ENCODE peak calls at places on chromosomes 2 and 18, in eight cellular contexts. Y is transverse colon, J is Peyer's patch, O is prostate gland, H is esophagus squamous epithelium, S is adrenal gland, L is right lobe of liver, C is tibial nerve. E is an unnamed sample. For H3K4me1 and H3K27me3, the result is how much of the 10 kb centered on the place peaks cover.

GRCh38 chr18:31648966-31649429 is 35.4 kb downstream of the B4GALT6 start:
- DNase-seq in Y (no peak), J (peak), O (no peak), H (no peak), S (peak), L (no peak), C (no peak), E (no peak)

GRCh38 chr2:174039551-174040416 is 74.6 kb upstream of the SP3 start:
- DNase-seq in Y (peak), J (peak), O (peak), H (peak), S (peak), L (peak), C (peak), E (peak)

GRCh38 chr2:236568068-236568921 is 1.3 kb upstream of the ACKR3 start:
- DNase-seq in Y (peak), J (peak), O (no peak), H (no peak), S (peak), L (no peak), C (no peak), E (peak)

GRCh38 chr2:226963528-226963927 is 127.7 kb downstream of the RHBDD1 start:
- DNase-seq in Y (no peak), J (no peak), O (no peak), H (no peak), S (no peak), L (no peak), C (no peak), E (no peak)

GRCh38 chr2:236702693-236703092 is 133.1 kb downstream of the ACKR3 start:
- DNase-seq in Y (no peak), J (no peak), O (no peak), H (no peak), S (no peak), L (no peak), C (no peak), E (no peak)

GRCh38 chr2:156901373-156902031 is 356.0 kb upstream of the GALNT5 start:
- DNase-seq in Y (no peak), J (no peak), O (no peak), H (no peak), S (no peak), L (no peak), C (no peak), E (no peak)

GRCh38 chr2:53740170-53740569 is 27.4 kb upstream of the CHAC2 start:
- DNase-seq in Y (no peak), J (no peak), O (no peak), H (no peak), S (no peak), L (no peak), C (no peak), E (no peak)

GRCh38 chr2:128625966-128626757 is 307.5 kb upstream of the HS6ST1 start:
- DNase-seq in Y (no peak), J (no peak), O (no peak), H (no peak), S (no peak), L (peak), C (no peak), E (no peak)

GRCh38 chr18:72427721-72428120 is 116.4 kb downstream of the CBLN2 start:
- DNase-seq in Y (no peak), J (no peak), O (no peak), H (no peak), S (no peak), L (no peak), C (no peak), E (no peak)

GRCh38 chr2:118013221-118013723 is 598 bp downstream of the CCDC93 start:
- DNase-seq in Y (peak), J (peak), O (peak), H (no peak), S (peak), L (peak), C (no peak), E (peak)

GRCh38 chr18:48036641-48037421 is 106.4 kb upstream of the SMAD2 start:
- DNase-seq in Y (no peak), J (peak), O (no peak), H (no peak), S (peak), L (no peak), C (no peak), E (no peak)

GRCh38 chr2:222796413-222797103 is 64.3 kb upstream of the ACSL3 start:
- DNase-seq in Y (no peak), J (no peak), O (peak), H (no peak), S (no peak), L (peak), C (no peak), E (no peak)

GRCh38 chr2:63662028-63662804 is 73.5 kb downstream of the MDH1 start:
- DNase-seq in Y (no peak), J (no peak), O (no peak), H (no peak), S (no peak), L (no peak), C (no peak), E (no peak)

GRCh38 chr2:67641302-67641701 is 244.2 kb downstream of the ETAA1 start:
- DNase-seq in Y (no peak), J (no peak), O (no peak), H (no peak), S (no peak), L (no peak), C (no peak), E (no peak)

GRCh38 chr2:230807686-230808085 is 57.1 kb upstream of the ITM2C start:
- DNase-seq in Y (no peak), J (no peak), O (no peak), H (no peak), S (no peak), L (no peak), C (no peak), E (no peak)

GRCh38 chr2:136067465-136067864 is 50.5 kb downstream of the CXCR4 start:
- DNase-seq in Y (no peak), J (no peak), O (no peak), H (no peak), S (no peak), L (no peak), C (no peak), E (no peak)

GRCh38 chr2:133371286-133371685 is 197.0 kb downstream of the NCKAP5 start:
- DNase-seq in Y (no peak), J (no peak), O (no peak), H (no peak), S (no peak), L (no peak), C (no peak), E (no peak)

GRCh38 chr18:68725341-68725740 is 10.4 kb upstream of the TMX3 start:
- DNase-seq in Y (no peak), J (no peak), O (no peak), H (no peak), S (no peak), L (no peak), C (no peak), E (no peak)

GRCh38 chr2:180061085-180061484 is 54.0 kb upstream of the CWC22 start:
- DNase-seq in Y (no peak), J (no peak), O (no peak), H (no peak), S (no peak), L (no peak), C (no peak), E (no peak)

GRCh38 chr18:32576296-32576916 is 105.7 kb upstream of the GAREM1 start:
- DNase-seq in Y (no peak), J (no peak), O (no peak), H (no peak), S (peak), L (no peak), C (no peak), E (no peak)

GRCh38 chr2:48532824-48533223 is 2.9 kb downstream of the STON1 start:
- DNase-seq in Y (no peak), J (no peak), O (no peak), H (no peak), S (no peak), L (no peak), C (no peak), E (no peak)

GRCh38 chr2:10471956-10472355 is 23.8 kb upstream of the ODC1 start:
- DNase-seq in Y (no peak), J (peak), O (no peak), H (no peak), S (no peak), L (no peak), C (no peak), E (no peak)

GRCh38 chr2:15939556-15939853 is 845 bp upstream of the MYCN start:
- DNase-seq in Y (peak), J (peak), O (peak), H (no peak), S (peak), L (peak), C (no peak), E (peak)

GRCh38 chr2:188788621-188789020 is 185.6 kb upstream of the COL3A1 start:
- DNase-seq in Y (peak), J (peak), O (peak), H (no peak), S (peak), L (no peak), C (peak), E (peak)

GRCh38 chr2:98385050-98385699 is 38.9 kb downstream of the CNGA3 start:
- DNase-seq in Y (peak), J (peak), O (peak), H (no peak), S (peak), L (peak), C (peak), E (peak)

GRCh38 chr2:9558948-9559381 is 3.3 kb upstream of the ADAM17 start:
- DNase-seq in Y (no peak), J (no peak), O (no peak), H (no peak), S (no peak), L (no peak), C (no peak), E (no peak)

GRCh38 chr18:36706313-36706881 is 122.4 kb downstream of the TPGS2 start:
- DNase-seq in Y (no peak), J (no peak), O (no peak), H (no peak), S (no peak), L (no peak), C (no peak), E (no peak)

GRCh38 chr2:121778736-121779487 is 23.5 kb downstream of the TSN start:
- DNase-seq in Y (no peak), J (no peak), O (no peak), H (no peak), S (no peak), L (no peak), C (no peak), E (no peak)

GRCh38 chr2:232249096-232249495 is 129.5 kb upstream of the ALPP start:
- DNase-seq in Y (no peak), J (no peak), O (no peak), H (no peak), S (no peak), L (no peak), C (no peak), E (no peak)

GRCh38 chr2:212926948-212927347 is 224.5 kb downstream of the IKZF2 start:
- DNase-seq in Y (no peak), J (no peak), O (no peak), H (no peak), S (no peak), L (no peak), C (peak), E (peak)

GRCh38 chr2:205387350-205388045 is 294.8 kb upstream of the NRP2 start:
- DNase-seq in Y (no peak), J (no peak), O (no peak), H (no peak), S (no peak), L (no peak), C (no peak), E (no peak)

GRCh38 chr18:48806551-48807261 is 144.1 kb downstream of the SMAD7 start:
- DNase-seq in Y (peak), J (peak), O (no peak), H (no peak), S (peak), L (peak), C (no peak), E (no peak)

GRCh38 chr2:150142561-150142960 is 344.9 kb downstream of the RND3 start:
- DNase-seq in Y (no peak), J (no peak), O (no peak), H (no peak), S (no peak), L (no peak), C (no peak), E (no peak)

GRCh38 chr18:44938396-44939036 is 257.8 kb downstream of the SETBP1 start:
- DNase-seq in Y (peak), J (peak), O (peak), H (no peak), S (no peak), L (no peak), C (no peak), E (no peak)

GRCh38 chr18:77461062-77461693 is 211.5 kb downstream of the GALR1 start:
- DNase-seq in Y (no peak), J (no peak), O (no peak), H (no peak), S (no peak), L (no peak), C (no peak), E (peak)

GRCh38 chr2:18521084-18521483 is 39.4 kb downstream of the RDH14 start:
- DNase-seq in Y (no peak), J (no peak), O (no peak), H (no peak), S (no peak), L (no peak), C (no peak), E (no peak)
- H3K4me1 ChIP-seq in Y (under half), J (under half), O (under half), H (under half), S (under half), L (under half), C (under half), E (under half)

GRCh38 chr18:6412933-6413472 is 1.7 kb downstream of the L3MBTL4 start:
- DNase-seq in Y (no peak), J (no peak), O (no peak), H (no peak), S (no peak), L (no peak), C (no peak), E (no peak)

GRCh38 chr18:6413554-6414117 is 1.1 kb downstream of the L3MBTL4 start:
- DNase-seq in Y (no peak), J (peak), O (no peak), H (no peak), S (peak), L (no peak), C (no peak), E (no peak)

GRCh38 chr18:6414118-6414722 is 491 bp downstream of the L3MBTL4 start:
- DNase-seq in Y (peak), J (peak), O (peak), H (no peak), S (peak), L (peak), C (peak), E (peak)

GRCh38 chr18:6411367-6411766 is 3.3 kb downstream of the L3MBTL4 start:
- DNase-seq in Y (no peak), J (no peak), O (no peak), H (no peak), S (no peak), L (no peak), C (no peak), E (no peak)

GRCh38 chr18:6414723-6415362 is at the start of gene L3MBTL4:
- DNase-seq in Y (peak), J (peak), O (peak), H (no peak), S (peak), L (peak), C (no peak), E (peak)
- TF ChIP-seq POLR2A in Y (no peak), J (no peak), O (peak), H (no peak), S (no peak), L (peak), C (no peak), E (no peak)

DNA sequence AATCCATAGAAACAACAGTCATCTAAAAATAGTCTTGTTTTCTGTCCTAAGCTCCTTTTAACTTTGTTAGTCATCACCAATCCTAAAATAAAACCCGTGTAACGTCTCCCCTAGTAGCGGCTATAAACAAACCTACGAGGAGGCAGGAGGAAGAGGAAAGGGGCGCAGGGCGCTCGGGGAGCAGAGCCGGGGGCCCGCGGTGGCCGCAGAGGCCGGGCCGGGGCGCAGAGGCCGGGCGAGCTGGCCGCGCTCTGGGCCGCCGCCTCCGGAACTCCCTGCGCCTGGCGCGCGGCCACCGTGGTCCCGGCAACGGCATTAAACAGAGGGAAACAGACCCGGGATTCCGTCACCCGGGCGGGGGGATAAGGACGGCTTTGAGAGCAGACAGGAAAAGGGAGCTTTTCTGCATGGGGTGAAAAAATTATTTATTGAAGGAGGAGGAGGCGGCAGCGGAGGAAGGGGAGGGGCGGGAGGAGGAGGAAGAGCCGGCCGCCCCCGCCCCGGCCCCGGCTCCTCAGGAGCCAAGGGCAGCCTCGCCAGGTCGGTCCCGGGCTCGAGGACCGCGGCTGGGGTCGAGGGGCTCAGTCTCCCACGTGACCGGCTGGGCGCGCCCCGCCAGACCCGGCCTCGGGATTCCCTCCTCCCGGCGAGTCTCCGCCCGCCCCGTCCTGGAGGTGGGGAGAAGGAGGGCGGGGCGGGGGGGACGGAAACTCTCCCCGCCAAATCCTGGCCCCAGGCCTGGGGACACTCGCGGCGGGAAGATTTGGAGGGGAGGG is 1.9 kb upstream of the NFATC1 start:
- DNase-seq in Y (peak), J (peak), O (peak), H (no peak), S (peak), L (peak), C (peak), E (peak)
- H3K27me3 ChIP-seq in Y (half or more), J (under half), O (under half), H (under half), S (under half), L (under half), C (under half), E (under half)

GRCh38 chr18:74334242-74334893 is 18.7 kb downstream of the C18orf63 start:
- DNase-seq in Y (no peak), J (no peak), O (no peak), H (no peak), S (no peak), L (no peak), C (no peak), E (no peak)
- H3K4me1 ChIP-seq in Y (under half), J (under half), O (under half), H (under half), S (under half), L (under half), C (under half), E (under half)

GRCh38 chr2:238170386-238171071 is 11.8 kb downstream of the ERFE start:
- DNase-seq in Y (no peak), J (no peak), O (peak), H (no peak), S (no peak), L (no peak), C (no peak), E (no peak)

GRCh38 chr2:238167761-238168160 is 9.0 kb downstream of the ERFE start:
- DNase-seq in Y (no peak), J (no peak), O (no peak), H (no peak), S (no peak), L (no peak), C (no peak), E (peak)

GRCh38 chr2:238168196-238168815 is 9.5 kb downstream of the ERFE start:
- DNase-seq in Y (no peak), J (peak), O (no peak), H (no peak), S (no peak), L (no peak), C (no peak), E (no peak)

GRCh38 chr2:238169708-238170251 is 11.0 kb downstream of the ERFE start:
- DNase-seq in Y (no peak), J (no peak), O (no peak), H (no peak), S (no peak), L (peak), C (no peak), E (no peak)

GRCh38 chr2:238169021-238169707 is 10.4 kb downstream of the ERFE start:
- DNase-seq in Y (no peak), J (peak), O (no peak), H (no peak), S (peak), L (no peak), C (peak), E (no peak)
- TF ChIP-seq POLR2A in Y (no peak), J (no peak), O (no peak), H (no peak), S (no peak), L (no peak), C (no peak), E (no peak)

GRCh38 chr18:8381801-8382459 is 227.3 kb upstream of the RAB12 start:
- DNase-seq in Y (no peak), J (no peak), O (no peak), H (no peak), S (no peak), L (no peak), C (no peak), E (no peak)

GRCh38 chr18:8385400-8385799 is 223.8 kb upstream of the RAB12 start:
- DNase-seq in Y (no peak), J (no peak), O (no peak), H (no peak), S (no peak), L (no peak), C (no peak), E (no peak)

GRCh38 chr18:8380006-8380405 is 229.2 kb upstream of the RAB12 start:
- DNase-seq in Y (no peak), J (no peak), O (no peak), H (no peak), S (no peak), L (no peak), C (no peak), E (no peak)

GRCh38 chr18:8379187-8379941 is 229.9 kb upstream of the RAB12 start:
- DNase-seq in Y (no peak), J (no peak), O (no peak), H (no peak), S (no peak), L (no peak), C (no peak), E (no peak)

DNA sequence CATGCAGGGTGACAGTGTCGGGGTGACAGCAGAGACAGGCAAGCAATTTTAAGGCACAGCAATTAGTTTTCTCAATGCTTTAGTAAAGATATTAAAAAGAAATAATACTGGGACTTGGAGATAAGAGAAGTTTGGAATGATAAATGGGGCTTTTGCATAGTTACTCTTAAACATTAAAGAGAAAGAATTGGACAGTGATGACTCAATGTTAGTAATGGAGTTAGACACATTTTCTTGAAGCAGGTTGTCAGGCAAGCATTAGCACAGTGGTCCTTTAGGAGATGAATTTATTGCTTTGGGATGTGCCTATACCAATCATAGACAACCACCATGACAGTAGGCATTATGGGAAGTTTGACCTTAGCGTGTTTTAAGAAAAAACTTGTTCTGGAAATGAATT is 228.3 kb upstream of the RAB12 start:
- DNase-seq in Y (no peak), J (no peak), O (no peak), H (no peak), S (no peak), L (no peak), C (no peak), E (no peak)
- H3K27me3 ChIP-seq in Y (under half), J (under half), O (under half), H (under half), S (under half), L (under half), C (under half), E (under half)

DNA sequence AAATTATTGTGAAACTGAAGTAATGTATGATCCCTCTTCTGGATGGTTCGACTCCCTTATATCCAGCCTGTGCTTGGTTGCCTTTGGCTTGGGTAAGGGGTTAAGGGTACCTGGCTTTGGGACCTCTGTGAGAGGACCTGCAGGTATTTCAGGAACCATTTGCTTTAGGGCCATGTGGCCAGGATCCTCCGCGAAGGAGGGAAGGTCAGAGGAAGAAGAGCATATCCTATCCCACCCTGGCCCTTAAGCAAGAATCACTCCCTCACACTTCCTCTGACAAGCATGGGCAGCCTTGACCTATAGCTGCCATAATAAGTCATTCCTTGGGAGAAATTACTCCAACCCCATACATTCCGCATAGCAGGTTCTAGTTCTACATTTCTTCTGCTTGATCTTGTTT is 59.1 kb upstream of the TXNDC2 start:
- DNase-seq in Y (no peak), J (no peak), O (no peak), H (no peak), S (no peak), L (no peak), C (no peak), E (no peak)
- H3K4me1 ChIP-seq in Y (under half), J (under half), O (under half), H (under half), S (half or more), L (under half), C (under half), E (under half)

GRCh38 chr2:79084495-79085135 is 3.2 kb downstream of the REG1B start:
- DNase-seq in Y (no peak), J (no peak), O (no peak), H (no peak), S (no peak), L (no peak), C (no peak), E (no peak)
- TF ChIP-seq POLR2A in Y (no peak), J (no peak), O (no peak), H (no peak), S (no peak), L (no peak), C (no peak), E (no peak)

E was measured in heart left ventricle.